ENCODE peak calls at places on chromosomes 12 and 14, in nine cellular contexts. F is neural progenitor cell, O is GM23248, Y is hepatocyte, V is PC-3, S is HCT116, T is GM23338, G is SK-N-SH, E is MM.1S. Z is an unnamed sample.

GRCh38 chr12:117580718-117581062 is 219.3 kb upstream of the NOS1 start:
- DNase-seq in O (no peak), F (peak), S (peak), G (peak), E (peak), Y (peak), T (peak), V (peak), Z (peak)

GRCh38 chr12:52232916-52233461 is at the start of gene KRT7:
- DNase-seq in E (no peak), T (peak), V (peak), Y (peak), O (no peak), S (no peak), G (peak), F (peak), Z (no peak)

GRCh38 chr14:90454041-90455000 is 57.5 kb downstream of the CALM1 start:
- DNase-seq in S (peak), F (peak), O (peak), G (peak), E (no peak), V (peak), Y (peak), T (peak), Z (peak)

GRCh38 chr12:66329941-66330340 is 27.6 kb downstream of the HELB start:
- DNase-seq in T (no peak), V (no peak), F (no peak), Y (no peak), S (no peak), G (no peak), E (no peak), O (peak), Z (no peak)

GRCh38 chr14:101101456-101102056 is 198.0 kb upstream of the RTL1 start:
- DNase-seq in S (no peak), F (no peak), O (peak), V (peak), T (no peak), G (no peak), Y (no peak), E (no peak), Z (no peak)

GRCh38 chr12:39354955-39355354 is 88.0 kb downstream of the KIF21A start:
- DNase-seq in Y (no peak), O (no peak), F (no peak), S (no peak), V (peak), T (no peak), G (no peak), E (no peak), Z (no peak)

GRCh38 chr12:76259660-76260389 is 88.4 kb downstream of the BBS10 start:
- DNase-seq in O (peak), T (no peak), V (peak), Y (peak), G (no peak), S (no peak), F (no peak), E (no peak), Z (peak)

GRCh38 chr14:97117693-97118092 is 320.5 kb downstream of the VRK1 start:
- DNase-seq in V (no peak), S (no peak), T (no peak), O (no peak), G (no peak), F (no peak), E (no peak), Y (no peak), Z (no peak)

GRCh38 chr12:13222076-13222475 is 25.6 kb downstream of the EMP1 start:
- DNase-seq in F (no peak), G (no peak), Y (peak), T (no peak), E (no peak), S (no peak), O (peak), V (peak), Z (no peak)

GRCh38 chr12:52175411-52176350 is 16.1 kb downstream of the KRT80 start:
- DNase-seq in F (peak), E (no peak), O (no peak), T (no peak), G (peak), Y (no peak), V (no peak), S (no peak), Z (no peak)

GRCh38 chr12:122668268-122668667 is 34.9 kb downstream of the HCAR2 start:
- DNase-seq in F (no peak), E (no peak), V (no peak), G (no peak), Y (no peak), O (no peak), T (peak), S (no peak), Z (no peak)

GRCh38 chr14:36513012-36513420 is 7.0 kb downstream of the NKX2-1 start:
- DNase-seq in V (no peak), F (peak), O (no peak), E (no peak), Y (no peak), T (peak), S (no peak), G (peak), Z (no peak)

GRCh38 chr12:49525942-49526341 is 12.9 kb upstream of the KCNH3 start:
- DNase-seq in V (no peak), E (no peak), O (no peak), S (no peak), G (no peak), T (no peak), Y (no peak), F (no peak), Z (no peak)

GRCh38 chr14:85562630-85563029 is 32.7 kb downstream of the FLRT2 start:
- DNase-seq in S (no peak), G (no peak), F (no peak), T (no peak), Y (no peak), E (no peak), V (no peak), O (no peak), Z (no peak)

GRCh38 chr12:77087427-77087826 is 22.1 kb upstream of the E2F7 start:
- DNase-seq in S (no peak), F (no peak), O (peak), E (no peak), V (no peak), G (no peak), Y (peak), T (no peak), Z (no peak)

GRCh38 chr12:123938679-123939480 is 33.8 kb downstream of the CCDC92 start:
- DNase-seq in G (peak), E (no peak), S (no peak), F (peak), V (no peak), O (peak), Y (no peak), T (peak), Z (peak)

GRCh38 chr12:68572650-68573049 is 38.0 kb upstream of the RAP1B start:
- DNase-seq in E (no peak), S (peak), Y (no peak), V (no peak), G (no peak), T (no peak), O (peak), F (no peak), Z (no peak)

GRCh38 chr12:1851126-1851791 is 30.9 kb downstream of the LRTM2 start:
- DNase-seq in S (no peak), E (no peak), Y (no peak), T (no peak), V (peak), G (no peak), O (peak), F (no peak), Z (no peak)

GRCh38 chr12:132482771-132483170 is 7.2 kb upstream of the FBRSL1 start:
- DNase-seq in Y (no peak), G (no peak), F (no peak), E (no peak), T (no peak), V (no peak), S (no peak), O (no peak), Z (no peak)

GRCh38 chr14:97584528-97584927 is 787.3 kb downstream of the VRK1 start:
- DNase-seq in G (no peak), V (no peak), T (peak), E (no peak), Y (no peak), S (peak), F (no peak), O (no peak), Z (no peak)

GRCh38 chr12:111171334-111171733 is 197.6 kb downstream of the PHETA1 start:
- DNase-seq in V (no peak), Y (no peak), G (no peak), S (no peak), E (no peak), O (no peak), T (no peak), F (no peak), Z (no peak)

GRCh38 chr12:113844495-113845175 is 121.5 kb downstream of the RBM19 start:
- DNase-seq in Y (no peak), F (no peak), O (no peak), S (no peak), G (no peak), T (no peak), V (no peak), E (no peak), Z (no peak)

GRCh38 chr12:46209914-46210834 is 58.7 kb downstream of the SLC38A1 start:
- DNase-seq in G (no peak), V (peak), O (no peak), F (no peak), T (peak), S (no peak), E (no peak), Y (no peak), Z (peak)

GRCh38 chr14:31377433-31377832 is 42.9 kb downstream of the HEATR5A start:
- DNase-seq in Y (no peak), T (no peak), E (no peak), O (no peak), G (no peak), F (no peak), S (no peak), V (no peak), Z (no peak)

GRCh38 chr12:1966561-1967211 is 37.6 kb downstream of the DCP1B start:
- DNase-seq in V (no peak), O (no peak), F (no peak), T (no peak), G (no peak), Y (no peak), S (no peak), E (no peak), Z (no peak)

GRCh38 chr12:119153477-119154434 is 25.0 kb upstream of the HSPB8 start:
- DNase-seq in V (peak), F (peak), O (peak), T (peak), G (no peak), S (peak), Y (peak), E (peak), Z (no peak)

GRCh38 chr12:1115471-1116242 is 124.6 kb downstream of the ERC1 start:
- DNase-seq in O (peak), E (no peak), V (peak), G (no peak), Y (no peak), T (no peak), S (peak), F (no peak), Z (no peak)

GRCh38 chr12:13234045-13234641 is 37.6 kb downstream of the EMP1 start:
- DNase-seq in T (peak), V (peak), E (peak), G (peak), O (peak), F (peak), Y (peak), S (peak), Z (peak)

GRCh38 chr12:56991319-56991906 is 14.9 kb downstream of the ZBTB39 start:
- DNase-seq in E (peak), V (no peak), G (no peak), T (no peak), Y (no peak), F (no peak), S (no peak), O (no peak), Z (no peak)

GRCh38 chr14:66965831-66966230 is 223.4 kb upstream of the GARIN2 start:
- DNase-seq in T (no peak), E (no peak), O (peak), F (no peak), S (no peak), G (no peak), Y (no peak), V (peak), Z (no peak)

GRCh38 chr14:51490205-51490604 is 161.5 kb upstream of the FRMD6 start:
- DNase-seq in T (no peak), F (no peak), O (peak), V (peak), G (no peak), Y (no peak), E (no peak), S (no peak), Z (no peak)

GRCh38 chr14:93619176-93619793 is 169.0 kb downstream of the PRIMA1 start:
- DNase-seq in S (peak), T (peak), F (peak), Y (peak), O (peak), V (peak), G (peak), E (peak), Z (peak)

GRCh38 chr12:95212576-95212975 is 4.7 kb downstream of the FGD6 start:
- DNase-seq in E (no peak), S (no peak), Y (no peak), O (peak), T (no peak), F (no peak), V (peak), G (no peak), Z (no peak)

GRCh38 chr12:95169368-95169767 is 47.9 kb downstream of the FGD6 start:
- DNase-seq in F (peak), G (no peak), E (no peak), T (no peak), S (peak), Y (peak), O (peak), V (peak), Z (no peak)

GRCh38 chr12:106297681-106298080 is 4.9 kb upstream of the TCP11L2 start:
- DNase-seq in F (no peak), G (no peak), O (no peak), S (no peak), T (peak), E (no peak), V (no peak), Y (no peak), Z (peak)

GRCh38 chr12:2299207-2299606 is 246.4 kb downstream of the CACNA1C start:
- DNase-seq in O (no peak), F (no peak), E (no peak), V (no peak), T (no peak), S (no peak), G (no peak), Y (peak), Z (peak)

GRCh38 chr14:103186894-103187586 is 63.8 kb downstream of the TNFAIP2 start:
- DNase-seq in Y (peak), S (no peak), G (no peak), F (peak), T (peak), V (no peak), O (no peak), E (no peak), Z (no peak)

GRCh38 chr12:11812558-11813421 is 163.3 kb downstream of the ETV6 start:
- DNase-seq in F (peak), O (peak), G (peak), Y (peak), S (no peak), V (no peak), E (peak), T (peak), Z (peak)

GRCh38 chr12:8014836-8015235 is 17.7 kb upstream of the FOXJ2 start:
- DNase-seq in F (peak), Y (no peak), S (no peak), T (no peak), G (no peak), E (no peak), O (peak), V (no peak), Z (no peak)

GRCh38 chr12:8018666-8019581 is 13.6 kb upstream of the FOXJ2 start:
- DNase-seq in F (peak), Y (no peak), V (no peak), E (peak), G (peak), T (peak), S (peak), O (no peak), Z (peak)
- TF ChIP-seq EZH2phosphoT487 in F (no peak), Y (peak), V (no peak), E (peak), G (peak), T (no peak), S (no peak), O (no peak), Z (no peak)

GRCh38 chr12:14418526-14418925 is 53.0 kb downstream of the ATF7IP start:
- DNase-seq in Y (no peak), E (no peak), V (peak), O (peak), F (no peak), G (peak), T (no peak), S (no peak), Z (no peak)
- TF ChIP-seq EZH2phosphoT487 in Y (no peak), E (no peak), V (no peak), O (no peak), F (no peak), G (no peak), T (no peak), S (no peak), Z (no peak)

DNA sequence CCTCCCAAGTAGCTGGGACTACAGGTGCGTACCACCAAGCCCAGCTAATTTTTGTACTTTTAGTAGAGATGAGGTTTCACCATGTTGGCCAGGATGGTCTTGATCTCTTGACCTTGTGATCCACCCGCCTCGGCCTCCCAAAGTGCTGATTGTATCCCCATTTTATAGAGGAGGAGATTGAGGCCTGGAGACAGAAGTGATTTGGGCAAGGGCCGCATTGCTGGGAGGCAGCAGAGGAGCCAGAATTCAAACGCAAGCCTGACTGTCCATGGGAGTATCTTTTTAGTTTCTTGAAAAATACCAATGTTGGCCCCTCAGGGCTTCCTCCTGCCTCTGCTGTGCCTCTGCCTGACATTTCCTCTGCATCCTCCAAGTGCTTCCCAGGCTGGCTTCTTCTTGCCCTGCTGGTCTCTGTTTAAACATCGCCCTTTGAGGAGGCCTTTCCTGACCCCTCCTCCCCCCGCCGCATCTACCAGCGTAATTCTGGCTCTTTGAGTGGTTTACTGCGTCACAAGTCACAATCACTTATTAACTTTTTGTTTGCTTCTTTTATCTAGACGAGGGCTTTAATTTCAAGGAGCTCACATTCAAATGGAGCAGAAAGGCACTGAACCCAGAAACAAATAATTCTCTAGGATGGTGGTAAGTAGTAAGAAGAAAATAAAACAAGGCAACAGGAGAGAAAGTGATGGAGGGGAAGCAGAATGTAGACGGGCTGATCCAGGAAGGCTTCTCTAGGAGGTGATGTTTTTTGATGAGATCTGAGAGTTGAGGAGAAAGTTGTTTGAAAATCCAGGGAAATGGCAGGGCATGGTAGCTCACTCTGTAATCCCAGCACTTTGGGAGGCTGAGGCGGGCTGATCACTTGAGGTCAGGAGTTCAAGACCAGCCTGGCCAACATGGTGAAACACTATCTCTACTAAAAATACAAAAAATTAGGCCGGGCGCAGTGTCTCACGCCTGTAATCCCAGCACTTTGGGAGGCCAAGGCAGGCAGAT is 91.0 kb upstream of the MED13L start:
- DNase-seq in E (no peak), O (no peak), F (no peak), T (no peak), S (no peak), V (no peak), G (no peak), Y (peak), Z (no peak)
- TF ChIP-seq EZH2phosphoT487 in E (no peak), O (no peak), F (no peak), T (no peak), S (no peak), V (no peak), G (no peak), Y (no peak), Z (no peak)

GRCh38 chr14:61586539-61587396 is 108.5 kb upstream of the HIF1A start:
- DNase-seq in E (no peak), S (no peak), O (peak), Y (no peak), V (peak), F (no peak), T (no peak), G (no peak), Z (no peak)

GRCh38 chr14:61584258-61584657 is 111.1 kb upstream of the HIF1A start:
- DNase-seq in V (peak), F (no peak), Y (no peak), G (no peak), S (no peak), O (peak), T (no peak), E (no peak), Z (no peak)

GRCh38 chr14:61588419-61588901 is 106.9 kb upstream of the HIF1A start:
- DNase-seq in Y (no peak), E (no peak), T (no peak), O (peak), F (no peak), S (no peak), V (no peak), G (no peak), Z (no peak)

GRCh38 chr14:61587397-61587713 is 108.0 kb upstream of the HIF1A start:
- DNase-seq in O (no peak), T (no peak), S (no peak), E (no peak), V (no peak), Y (no peak), G (no peak), F (no peak), Z (no peak)

DNA sequence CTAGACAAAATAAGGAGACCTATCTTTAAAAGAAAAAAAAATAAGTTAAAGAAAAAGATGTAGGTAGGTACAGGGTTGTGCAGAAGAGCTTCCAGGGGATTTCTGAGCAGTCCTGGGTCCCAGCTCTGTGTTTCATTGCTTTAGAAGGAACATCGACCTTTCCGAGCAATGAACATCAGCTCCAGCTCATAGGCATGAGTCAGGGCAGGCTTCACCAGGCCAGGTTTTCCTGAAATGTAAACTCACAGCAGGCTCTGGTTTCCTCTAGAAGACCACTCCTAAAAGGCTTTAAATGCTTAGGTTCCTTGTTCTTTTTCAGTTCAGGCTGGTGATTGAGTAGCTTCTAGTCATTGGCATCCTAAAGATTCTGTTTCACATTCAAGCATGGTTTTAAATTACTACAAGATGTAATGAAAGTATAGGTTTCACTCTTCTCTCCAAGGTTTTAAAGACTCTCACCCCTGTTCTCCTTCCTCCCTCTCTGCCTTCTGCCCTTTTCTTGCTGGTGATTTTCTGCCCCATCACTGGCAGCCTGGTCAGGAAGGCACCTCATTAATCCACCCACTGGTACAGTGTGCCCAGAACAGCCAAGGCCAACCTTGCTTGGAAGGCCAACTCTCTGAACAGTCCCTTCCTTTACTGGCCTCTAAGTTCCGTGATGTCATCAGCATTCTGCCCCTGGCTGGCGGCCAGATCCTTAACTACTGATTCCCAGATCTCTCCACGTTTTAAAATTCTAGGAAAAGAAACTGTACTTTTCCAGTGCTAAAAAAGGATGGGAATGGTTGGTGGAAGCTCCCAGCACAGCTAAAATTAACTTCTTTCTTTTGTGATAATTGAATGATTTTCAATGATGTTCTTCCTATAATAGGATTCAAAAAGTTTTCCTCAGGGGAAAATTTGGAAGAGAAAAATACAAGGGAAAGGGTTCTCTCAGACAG is 109.4 kb upstream of the HIF1A start:
- DNase-seq in Y (peak), S (no peak), V (peak), O (peak), E (no peak), G (no peak), T (no peak), F (no peak), Z (no peak)
- TF ChIP-seq EZH2phosphoT487 in Y (no peak), S (no peak), V (no peak), O (no peak), E (no peak), G (no peak), T (no peak), F (no peak), Z (no peak)

DNA sequence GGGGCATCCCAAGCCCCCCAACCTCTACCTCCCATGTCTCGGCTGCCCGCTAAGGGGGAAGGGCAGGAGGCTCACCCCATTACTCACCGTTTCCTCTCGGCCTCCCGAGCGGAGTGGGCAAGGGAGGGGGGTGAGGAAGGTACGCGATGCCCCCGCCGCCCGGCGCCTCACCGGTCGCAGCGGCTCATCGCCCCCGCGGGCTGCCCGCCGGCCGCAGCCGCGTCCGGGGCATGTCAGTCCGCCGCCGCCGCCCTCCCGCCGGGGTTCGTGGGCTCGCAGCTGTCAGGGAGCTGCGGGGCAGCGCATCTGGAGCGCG is 501 bp downstream of the SLC8A3 start:
- DNase-seq in V (no peak), Y (no peak), S (no peak), O (peak), E (no peak), T (peak), G (peak), F (peak), Z (no peak)
- TF ChIP-seq EZH2phosphoT487 in V (peak), Y (no peak), S (no peak), O (no peak), E (no peak), T (no peak), G (no peak), F (no peak), Z (no peak)

Z was measured in OCI-LY7.